ENCODE peak calls at places on chromosomes 7 and 10, in six cellular contexts. One of them, this sample, is unnamed.

GRCh38 chr7:44325181-44325671 is at the start of gene CAMK2B:
- DNase-seq in stomach: no peak
- DNase-seq in hepatocyte: no peak
- DNase-seq in esophagus squamous epithelium: no peak
- DNase-seq in stimulated activated CD4-positive, alpha-beta T cell treated with anti-CD3 and anti-CD28 coated beads, Interleukin-1b, Interleukin-23, amount 100 ng/mL, for 24 hours: no peak
- DNase-seq in naive thymus-derived CD4-positive, alpha-beta T cell: no peak
- DNase-seq in this sample: no peak

GRCh38 chr10:74932648-74933047 is 106.2 kb downstream of the KAT6B start:
- DNase-seq in stomach: peak; percentile 60
- DNase-seq in hepatocyte: no peak
- DNase-seq in esophagus squamous epithelium: no peak
- DNase-seq in stimulated activated CD4-positive, alpha-beta T cell treated with anti-CD3 and anti-CD28 coated beads, Interleukin-1b, Interleukin-23, amount 100 ng/mL, for 24 hours: no peak
- DNase-seq in naive thymus-derived CD4-positive, alpha-beta T cell: no peak
- DNase-seq in this sample: no peak

GRCh38 chr10:101630420-101630920 is 42.3 kb downstream of the DPCD start:
- DNase-seq in stomach: no peak
- DNase-seq in hepatocyte: no peak
- DNase-seq in esophagus squamous epithelium: no peak
- DNase-seq in stimulated activated CD4-positive, alpha-beta T cell treated with anti-CD3 and anti-CD28 coated beads, Interleukin-1b, Interleukin-23, amount 100 ng/mL, for 24 hours: no peak
- DNase-seq in naive thymus-derived CD4-positive, alpha-beta T cell: no peak
- DNase-seq in this sample: no peak

GRCh38 chr7:46054290-46054689 is 133.2 kb upstream of the IGFBP3 start:
- DNase-seq in stomach: no peak
- DNase-seq in hepatocyte: no peak
- DNase-seq in esophagus squamous epithelium: no peak
- DNase-seq in stimulated activated CD4-positive, alpha-beta T cell treated with anti-CD3 and anti-CD28 coated beads, Interleukin-1b, Interleukin-23, amount 100 ng/mL, for 24 hours: no peak
- DNase-seq in naive thymus-derived CD4-positive, alpha-beta T cell: no peak
- DNase-seq in this sample: no peak

GRCh38 chr7:68807681-68808080 is 790.6 kb upstream of the AUTS2 start:
- DNase-seq in stomach: no peak
- DNase-seq in hepatocyte: no peak
- DNase-seq in esophagus squamous epithelium: no peak
- DNase-seq in stimulated activated CD4-positive, alpha-beta T cell treated with anti-CD3 and anti-CD28 coated beads, Interleukin-1b, Interleukin-23, amount 100 ng/mL, for 24 hours: no peak
- DNase-seq in naive thymus-derived CD4-positive, alpha-beta T cell: no peak
- DNase-seq in this sample: no peak

GRCh38 chr10:6052247-6053221 is 9.6 kb downstream of the IL2RA start:
- DNase-seq in stomach: peak; percentile 28
- DNase-seq in hepatocyte: no peak
- DNase-seq in esophagus squamous epithelium: no peak
- DNase-seq in stimulated activated CD4-positive, alpha-beta T cell treated with anti-CD3 and anti-CD28 coated beads, Interleukin-1b, Interleukin-23, amount 100 ng/mL, for 24 hours: peak; percentile 80
- DNase-seq in naive thymus-derived CD4-positive, alpha-beta T cell: peak; percentile 35
- DNase-seq in this sample: no peak

GRCh38 chr10:116138897-116139296 is 134.1 kb downstream of the GFRA1 start:
- DNase-seq in stomach: no peak
- DNase-seq in hepatocyte: no peak
- DNase-seq in esophagus squamous epithelium: no peak
- DNase-seq in stimulated activated CD4-positive, alpha-beta T cell treated with anti-CD3 and anti-CD28 coated beads, Interleukin-1b, Interleukin-23, amount 100 ng/mL, for 24 hours: no peak
- DNase-seq in naive thymus-derived CD4-positive, alpha-beta T cell: no peak
- DNase-seq in this sample: no peak

GRCh38 chr7:95430864-95431263 is 4.0 kb downstream of the PON2 start:
- DNase-seq in stomach: no peak
- DNase-seq in hepatocyte: peak; percentile 81
- DNase-seq in esophagus squamous epithelium: no peak
- DNase-seq in stimulated activated CD4-positive, alpha-beta T cell treated with anti-CD3 and anti-CD28 coated beads, Interleukin-1b, Interleukin-23, amount 100 ng/mL, for 24 hours: no peak
- DNase-seq in naive thymus-derived CD4-positive, alpha-beta T cell: no peak
- DNase-seq in this sample: no peak

GRCh38 chr7:28714452-28715120 is 243.5 kb downstream of the TRIL start:
- DNase-seq in stomach: no peak
- DNase-seq in hepatocyte: no peak
- DNase-seq in esophagus squamous epithelium: no peak
- DNase-seq in stimulated activated CD4-positive, alpha-beta T cell treated with anti-CD3 and anti-CD28 coated beads, Interleukin-1b, Interleukin-23, amount 100 ng/mL, for 24 hours: no peak
- DNase-seq in naive thymus-derived CD4-positive, alpha-beta T cell: no peak
- DNase-seq in this sample: no peak

GRCh38 chr7:115782716-115783460 is 247.7 kb downstream of the TFEC start:
- DNase-seq in stomach: no peak
- DNase-seq in hepatocyte: peak; percentile 30
- DNase-seq in esophagus squamous epithelium: no peak
- DNase-seq in stimulated activated CD4-positive, alpha-beta T cell treated with anti-CD3 and anti-CD28 coated beads, Interleukin-1b, Interleukin-23, amount 100 ng/mL, for 24 hours: no peak
- DNase-seq in naive thymus-derived CD4-positive, alpha-beta T cell: no peak
- DNase-seq in this sample: no peak

GRCh38 chr10:44102726-44103255 is 282.1 kb downstream of the CXCL12 start:
- DNase-seq in stomach: no peak
- DNase-seq in hepatocyte: no peak
- DNase-seq in esophagus squamous epithelium: no peak
- DNase-seq in stimulated activated CD4-positive, alpha-beta T cell treated with anti-CD3 and anti-CD28 coated beads, Interleukin-1b, Interleukin-23, amount 100 ng/mL, for 24 hours: no peak
- DNase-seq in naive thymus-derived CD4-positive, alpha-beta T cell: no peak
- DNase-seq in this sample: no peak

GRCh38 chr10:95496951-95497350 is 64.2 kb downstream of the SORBS1 start:
- DNase-seq in stomach: no peak
- DNase-seq in hepatocyte: no peak
- DNase-seq in esophagus squamous epithelium: no peak
- DNase-seq in stimulated activated CD4-positive, alpha-beta T cell treated with anti-CD3 and anti-CD28 coated beads, Interleukin-1b, Interleukin-23, amount 100 ng/mL, for 24 hours: no peak
- DNase-seq in naive thymus-derived CD4-positive, alpha-beta T cell: no peak
- DNase-seq in this sample: no peak

GRCh38 chr7:70047891-70048448 is 449.7 kb downstream of the AUTS2 start:
- DNase-seq in stomach: no peak
- DNase-seq in hepatocyte: no peak
- DNase-seq in esophagus squamous epithelium: no peak
- DNase-seq in stimulated activated CD4-positive, alpha-beta T cell treated with anti-CD3 and anti-CD28 coated beads, Interleukin-1b, Interleukin-23, amount 100 ng/mL, for 24 hours: no peak
- DNase-seq in naive thymus-derived CD4-positive, alpha-beta T cell: no peak
- DNase-seq in this sample: no peak

GRCh38 chr10:12073526-12073925 is 4.8 kb downstream of the DHTKD1 start:
- DNase-seq in stomach: no peak
- DNase-seq in hepatocyte: peak; percentile 36
- DNase-seq in esophagus squamous epithelium: no peak
- DNase-seq in stimulated activated CD4-positive, alpha-beta T cell treated with anti-CD3 and anti-CD28 coated beads, Interleukin-1b, Interleukin-23, amount 100 ng/mL, for 24 hours: no peak
- DNase-seq in naive thymus-derived CD4-positive, alpha-beta T cell: no peak
- DNase-seq in this sample: no peak

This sample was measured in D721Med.